ENCODE peak calls at places on chromosomes 7 and 10, in four cellular contexts. Z, V, A and K are unnamed samples. For H3K4me1, the result is how much of the 10 kb centered on the place peaks cover.

GRCh38 chr10:97713351-97713827 is at the start of gene MARVELD1:
- DNase-seq in Z (peak), V (no peak), A (peak), K (no peak)

GRCh38 chr10:50503661-50504320 is 120.0 kb downstream of the SGMS1 start:
- DNase-seq in Z (peak), V (no peak), A (no peak), K (no peak)

GRCh38 chr7:143884978-143885559 is 16.9 kb downstream of the TCAF1 start:
- DNase-seq in Z (peak), V (no peak), A (peak), K (no peak)

GRCh38 chr10:90779573-90779972 is 78.3 kb downstream of the HTR7 start:
- DNase-seq in Z (peak), V (peak), A (no peak), K (no peak)

GRCh38 chr10:90652519-90652918 is 205.3 kb downstream of the HTR7 start:
- DNase-seq in Z (no peak), V (no peak), A (no peak), K (no peak)

GRCh38 chr7:130095812-130096211 is 25.5 kb downstream of the KLHDC10 start:
- DNase-seq in Z (no peak), V (no peak), A (no peak), K (no peak)

GRCh38 chr10:107686095-107686494 is 521.6 kb upstream of the SORCS1 start:
- DNase-seq in Z (no peak), V (no peak), A (no peak), K (no peak)

GRCh38 chr7:13749666-13750065 is 239.8 kb downstream of the ETV1 start:
- DNase-seq in Z (no peak), V (no peak), A (no peak), K (no peak)

GRCh38 chr7:106216517-106217088 is 68.2 kb downstream of the NAMPT start:
- DNase-seq in Z (peak), V (no peak), A (no peak), K (no peak)

GRCh38 chr7:100674441-100675407 is 1.2 kb downstream of the GNB2 start:
- DNase-seq in Z (no peak), V (no peak), A (peak), K (no peak)

GRCh38 chr7:45073843-45074737 is 14.7 kb downstream of the NACAD start:
- DNase-seq in Z (no peak), V (no peak), A (peak), K (no peak)

GRCh38 chr7:4727914-4728705 is 46.0 kb downstream of the FOXK1 start:
- DNase-seq in Z (no peak), V (no peak), A (no peak), K (no peak)

GRCh38 chr7:27165089-27165654 is at the start of gene HOXA9:
- DNase-seq in Z (no peak), V (no peak), A (no peak), K (no peak)

GRCh38 chr10:124728071-124728829 is 15.9 kb downstream of the FAM53B start:
- DNase-seq in Z (no peak), V (no peak), A (no peak), K (no peak)

GRCh38 chr10:7756360-7756992 is 31.3 kb downstream of the KIN start:
- DNase-seq in Z (no peak), V (peak), A (no peak), K (no peak)

GRCh38 chr10:60096761-60097513 is 190.6 kb upstream of the CCDC6 start:
- DNase-seq in Z (no peak), V (no peak), A (no peak), K (no peak)

GRCh38 chr7:36048902-36049240 is 104.2 kb upstream of the EEPD1 start:
- DNase-seq in Z (no peak), V (no peak), A (no peak), K (no peak)

GRCh38 chr7:44693641-44694313 is 54.9 kb upstream of the ZMIZ2 start:
- DNase-seq in Z (no peak), V (no peak), A (no peak), K (no peak)

GRCh38 chr10:52314007-52314821 is at the start of gene DKK1:
- DNase-seq in Z (no peak), V (peak), A (peak), K (no peak)

GRCh38 chr7:157795631-157796030 is 458.8 kb downstream of the DNAJB6 start:
- DNase-seq in Z (no peak), V (no peak), A (no peak), K (no peak)

GRCh38 chr7:29806131-29806792 is at the start of gene WIPF3:
- DNase-seq in Z (peak), V (no peak), A (peak), K (no peak)

GRCh38 chr10:85100495-85100894 is 772.1 kb downstream of the CCSER2 start:
- DNase-seq in Z (no peak), V (no peak), A (no peak), K (no peak)

GRCh38 chr7:52143219-52143618 is 826.6 kb upstream of the COBL start:
- DNase-seq in Z (no peak), V (no peak), A (no peak), K (no peak)

GRCh38 chr7:44373418-44373740 is 48.0 kb upstream of the CAMK2B start:
- DNase-seq in Z (no peak), V (no peak), A (no peak), K (no peak)

GRCh38 chr7:157817433-157817832 is 480.6 kb downstream of the DNAJB6 start:
- DNase-seq in Z (no peak), V (no peak), A (no peak), K (no peak)

GRCh38 chr10:35336921-35337741 is 822 bp downstream of the CCNY start:
- DNase-seq in Z (no peak), V (peak), A (peak), K (no peak)

GRCh38 chr10:122847782-122848604 is 2.3 kb upstream of the CUZD1 start:
- DNase-seq in Z (no peak), V (no peak), A (no peak), K (no peak)

GRCh38 chr10:69645751-69646687 is 16.0 kb downstream of the FAM241B start:
- DNase-seq in Z (no peak), V (no peak), A (peak), K (no peak)

GRCh38 chr7:34830390-34830789 is 172.4 kb downstream of the NPSR1 start:
- DNase-seq in Z (no peak), V (no peak), A (no peak), K (no peak)

GRCh38 chr7:74190259-74190658 is 16.1 kb downstream of the EIF4H start:
- DNase-seq in Z (no peak), V (no peak), A (no peak), K (no peak)

GRCh38 chr7:74191231-74191630 is 17.1 kb downstream of the EIF4H start:
- DNase-seq in Z (no peak), V (no peak), A (no peak), K (no peak)

GRCh38 chr7:74193913-74194312 is 15.9 kb upstream of the LAT2 start:
- DNase-seq in Z (no peak), V (no peak), A (no peak), K (no peak)

GRCh38 chr7:74194686-74195085 is 15.1 kb upstream of the LAT2 start:
- DNase-seq in Z (no peak), V (no peak), A (no peak), K (no peak)

DNA sequence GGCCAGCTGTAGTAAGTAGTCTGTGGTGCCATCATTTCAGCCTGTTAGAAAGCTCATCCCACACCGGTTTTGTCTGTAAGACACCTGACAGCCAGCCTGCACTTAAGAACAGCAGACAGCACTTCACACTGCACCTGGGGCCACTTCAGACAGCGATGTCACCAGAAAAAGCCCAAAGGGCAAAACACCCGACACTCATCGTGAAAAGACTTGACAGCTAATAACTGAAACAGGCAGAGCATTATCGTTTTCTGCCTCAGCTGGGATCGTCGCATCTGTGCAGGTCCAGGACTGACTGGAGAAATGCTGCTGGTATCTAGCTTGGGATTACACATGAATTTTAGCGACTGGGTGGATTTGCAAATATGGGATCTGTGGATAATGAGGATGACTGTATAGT is 16.8 kb upstream of the LAT2 start:
- DNase-seq in Z (no peak), V (no peak), A (no peak), K (no peak)
- TF ChIP-seq NFIC in Z (no peak), V (no peak), A (no peak), K (no peak)

GRCh38 chr7:139743267-139743966 is 34.4 kb downstream of the HIPK2 start:
- DNase-seq in Z (no peak), V (no peak), A (no peak), K (no peak)
- H3K4me1 ChIP-seq in Z (under half), V (half or more), A (under half), K (under half)

GRCh38 chr7:12684186-12684585 is 3.2 kb upstream of the ARL4A start:
- DNase-seq in Z (no peak), V (no peak), A (no peak), K (no peak)

GRCh38 chr7:12684733-12685132 is 2.7 kb upstream of the ARL4A start:
- DNase-seq in Z (no peak), V (no peak), A (no peak), K (no peak)

GRCh38 chr7:12686234-12686893 is 1.1 kb upstream of the ARL4A start:
- DNase-seq in Z (peak), V (peak), A (peak), K (peak)

GRCh38 chr7:12685550-12685949 is 1.9 kb upstream of the ARL4A start:
- DNase-seq in Z (no peak), V (no peak), A (peak), K (no peak)

DNA sequence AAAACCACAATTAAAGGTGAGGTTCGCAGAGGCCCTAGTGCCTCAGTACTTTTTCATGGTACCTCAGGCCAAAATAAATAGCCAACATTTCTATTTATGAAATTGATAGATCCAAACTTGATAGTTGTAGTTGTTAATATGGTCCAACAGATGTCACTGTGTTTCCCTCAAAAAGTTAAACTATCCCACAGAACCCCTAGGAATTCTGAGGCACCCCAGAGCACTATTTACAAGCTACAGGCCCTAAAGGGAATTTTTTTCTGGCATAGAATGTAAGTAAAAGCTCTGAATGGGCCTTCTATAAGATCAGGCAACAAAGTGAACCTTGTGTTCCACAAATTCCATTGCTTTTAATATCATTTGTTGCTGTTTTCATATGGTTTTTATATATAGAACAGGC is 3.8 kb upstream of the ARL4A start:
- DNase-seq in Z (no peak), V (no peak), A (peak), K (no peak)
- TF ChIP-seq CTCF in Z (peak), V (peak), A (peak), K (no peak)

GRCh38 chr7:46195934-46196333 is 274.9 kb upstream of the IGFBP3 start:
- DNase-seq in Z (no peak), V (no peak), A (no peak), K (no peak)

GRCh38 chr7:46189255-46189790 is 268.3 kb upstream of the IGFBP3 start:
- DNase-seq in Z (no peak), V (no peak), A (no peak), K (no peak)

GRCh38 chr7:46192191-46192590 is 271.1 kb upstream of the IGFBP3 start:
- DNase-seq in Z (no peak), V (no peak), A (no peak), K (no peak)

GRCh38 chr7:46191296-46191695 is 270.2 kb upstream of the IGFBP3 start:
- DNase-seq in Z (no peak), V (no peak), A (no peak), K (no peak)

GRCh38 chr7:46191776-46192175 is 270.7 kb upstream of the IGFBP3 start:
- DNase-seq in Z (no peak), V (no peak), A (no peak), K (no peak)
- TF ChIP-seq NFIC in Z (no peak), V (no peak), A (no peak), K (no peak)

DNA sequence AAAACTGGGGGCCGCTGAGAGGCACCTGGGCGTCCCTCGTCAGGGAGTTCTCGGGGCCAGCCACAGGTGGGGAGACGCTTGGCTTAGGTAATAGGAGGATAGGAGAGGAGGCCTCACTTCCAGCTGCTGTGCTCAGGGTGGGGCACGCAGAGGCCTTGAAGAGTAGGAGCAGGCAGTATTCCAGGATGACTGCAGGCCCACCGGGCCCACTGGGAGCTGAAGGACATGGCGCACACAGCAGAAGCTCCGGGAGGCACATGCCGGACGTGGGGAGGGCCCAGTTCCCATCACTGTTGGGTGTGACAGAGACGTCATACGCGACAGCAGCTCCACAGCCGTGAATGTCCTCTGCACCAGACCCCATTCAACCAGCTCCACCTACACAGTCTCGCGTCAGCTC is 22.0 kb upstream of the PDGFA start:
- DNase-seq in Z (no peak), V (no peak), A (no peak), K (no peak)
- H3K4me1 ChIP-seq in Z (under half), V (half or more), A (under half), K (under half)

GRCh38 chr7:64310426-64310825 is 3.3 kb upstream of the ZNF736 start:
- DNase-seq in Z (no peak), V (no peak), A (no peak), K (no peak)

GRCh38 chr7:64312826-64313225 is 935 bp upstream of the ZNF736 start:
- DNase-seq in Z (no peak), V (no peak), A (no peak), K (no peak)

GRCh38 chr7:64308019-64308275 is 5.8 kb upstream of the ZNF736 start:
- DNase-seq in Z (no peak), V (no peak), A (peak), K (no peak)

DNA sequence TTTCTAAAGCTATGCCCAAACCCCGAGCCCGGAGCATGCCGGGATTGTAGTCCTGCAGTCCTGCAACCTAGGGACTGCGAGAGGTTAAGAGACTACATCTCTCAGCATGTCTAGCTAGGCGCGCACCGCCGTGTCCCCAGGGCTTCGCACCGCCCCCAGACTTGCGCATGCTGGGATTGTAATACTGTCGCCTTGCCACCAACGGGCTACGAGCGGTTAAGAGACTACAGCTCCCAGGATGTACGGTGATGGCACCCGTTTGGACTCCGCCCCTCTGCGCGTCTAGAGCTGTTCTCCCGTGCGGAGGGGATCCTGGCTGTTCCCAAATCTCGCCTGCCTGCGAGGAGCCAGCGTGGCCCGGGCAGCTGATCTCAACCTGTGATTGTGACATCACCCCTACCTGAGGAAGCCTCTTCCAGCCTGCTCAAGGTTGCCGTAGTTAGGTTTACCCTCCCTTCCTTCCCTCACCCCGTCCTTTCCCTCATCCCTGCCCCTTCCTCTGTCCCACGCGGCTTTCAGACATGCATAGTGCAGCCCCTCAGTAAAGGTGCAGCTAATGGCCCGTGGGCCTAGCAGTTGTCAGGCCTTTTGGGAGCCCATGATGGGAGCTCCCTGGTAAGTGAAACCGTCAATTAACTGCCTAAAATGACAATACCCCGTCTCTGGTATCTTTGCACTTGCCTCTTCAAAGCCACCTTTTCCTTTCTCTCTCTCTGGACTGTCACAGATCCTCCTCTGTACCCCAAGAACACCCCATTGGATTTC is 6.3 kb upstream of the ZNF736 start:
- DNase-seq in Z (peak), V (no peak), A (peak), K (peak)
- TF ChIP-seq CTCF in Z (no peak), V (no peak), A (no peak), K (no peak)